ENCODE peak calls at places on chromosomes 4 and X, in six cellular contexts. M is H4, N is hypothalamus, S is NCI-H1417, W is skeletal muscle cell, Q is NCI-H460. E is an unnamed sample.

GRCh38 chr4:61094854-61095598 is 105.1 kb upstream of the ADGRL3 start:
- DNase-seq in W (no peak), M (no peak), N (no peak), Q (no peak), S (no peak), E (no peak)

GRCh38 chr4:10698172-10698571 is 13.6 kb upstream of the CLNK start:
- DNase-seq in M (no peak), W (no peak), N (no peak), Q (no peak), S (no peak), E (no peak)

GRCh38 chr4:163353054-163353453 is 9.4 kb downstream of the NPY5R start:
- DNase-seq in S (no peak), W (no peak), N (no peak), M (no peak), Q (no peak), E (no peak)

GRCh38 chr4:141571368-141571767 is 65.0 kb upstream of the IL15 start:
- DNase-seq in W (peak), N (no peak), Q (no peak), M (no peak), S (no peak), E (peak)

GRCh38 chr4:99473131-99473530 is 37.7 kb upstream of the C4orf17 start:
- DNase-seq in S (no peak), Q (no peak), W (no peak), N (no peak), M (no peak), E (peak)

GRCh38 chrX:1165535-1166196 is 46.8 kb downstream of the CRLF2 start:
- DNase-seq in W (no peak), N (no peak), Q (peak), M (no peak), S (no peak), E (peak)

GRCh38 chr4:24932831-24933230 is 20.0 kb upstream of the CCDC149 start:
- DNase-seq in N (no peak), S (no peak), Q (no peak), M (no peak), W (no peak), E (peak)

GRCh38 chrX:103233263-103233662 is 18.4 kb downstream of the BEX4 start:
- DNase-seq in M (no peak), Q (no peak), W (no peak), S (no peak), N (no peak), E (no peak)

GRCh38 chrX:77436682-77437081 is 10.5 kb upstream of the FGF16 start:
- DNase-seq in M (peak), Q (no peak), N (no peak), W (no peak), S (no peak), E (no peak)

GRCh38 chrX:100928660-100929613 is at the start of gene XKRX:
- DNase-seq in W (no peak), Q (no peak), M (no peak), N (no peak), S (peak), E (no peak)

GRCh38 chr4:183333983-183334382 is 11.8 kb upstream of the CLDN24 start:
- DNase-seq in W (no peak), Q (peak), S (no peak), N (no peak), M (peak), E (no peak)

GRCh38 chr4:153151535-153152452 is 52.4 kb upstream of the TRIM2 start:
- DNase-seq in S (peak), M (no peak), N (peak), W (no peak), Q (no peak), E (peak)

GRCh38 chr4:154073107-154073817 is 284.4 kb upstream of the SFRP2 start:
- DNase-seq in Q (no peak), M (peak), N (no peak), S (no peak), W (peak), E (peak)

GRCh38 chr4:158217763-158218162 is 7.5 kb downstream of the TMEM144 start:
- DNase-seq in W (no peak), Q (no peak), N (no peak), S (no peak), M (no peak), E (no peak)

GRCh38 chr4:16843831-16844508 is 54.5 kb downstream of the LDB2 start:
- DNase-seq in Q (no peak), W (peak), M (peak), N (no peak), S (no peak), E (peak)

GRCh38 chrX:154531626-154532025 is 15.0 kb downstream of the G6PD start:
- DNase-seq in S (no peak), N (no peak), M (no peak), Q (no peak), W (no peak), E (no peak)

GRCh38 chr4:1523033-1523432 is 116.8 kb upstream of the NKX1-1 start:
- DNase-seq in W (no peak), Q (no peak), S (no peak), M (no peak), N (no peak), E (no peak)

GRCh38 chr4:126647756-126648396 is 984.9 kb upstream of the INTU start:
- DNase-seq in W (peak), N (no peak), M (no peak), S (no peak), Q (no peak), E (peak)

GRCh38 chrX:124028177-124028576 is 66.7 kb downstream of the STAG2 start:
- DNase-seq in M (no peak), S (no peak), W (peak), N (no peak), Q (no peak), E (peak)

GRCh38 chr4:38160487-38161207 is 200.4 kb downstream of the PTTG2 start:
- DNase-seq in M (peak), N (no peak), S (peak), W (peak), Q (peak), E (peak)

GRCh38 chr4:70240192-70240591 is 2.2 kb upstream of the CSN3 start:
- DNase-seq in N (no peak), S (no peak), M (peak), W (no peak), Q (no peak), E (no peak)

GRCh38 chrX:38052096-38052495 is 45.7 kb downstream of the SYTL5 start:
- DNase-seq in S (no peak), W (peak), Q (peak), N (no peak), M (peak), E (peak)

GRCh38 chr4:30642520-30642919 is 77.6 kb upstream of the PCDH7 start:
- DNase-seq in N (no peak), M (no peak), Q (no peak), W (no peak), S (no peak), E (no peak)

E was measured in AG10803.